ENCODE peak calls at places on chromosomes 6 and 20, in four cellular contexts. One of them, this sample, is unnamed.

GRCh38 chr6:106411034-106411433 is 50.5 kb downstream of the CRYBG1 start:
- DNase-seq in body of pancreas: no peak
- DNase-seq in GM12865: no peak
- DNase-seq in brain microvascular endothelial cell: no peak
- DNase-seq in this sample: no peak

GRCh38 chr20:20446001-20446400 is 78.1 kb downstream of the INSM1 start:
- DNase-seq in brain microvascular endothelial cell: no peak
- DNase-seq in GM12865: no peak
- DNase-seq in body of pancreas: no peak
- DNase-seq in this sample: no peak

GRCh38 chr20:37390891-37391525 is 45.1 kb downstream of the SRC start:
- DNase-seq in brain microvascular endothelial cell: no peak
- DNase-seq in GM12865: no peak
- DNase-seq in body of pancreas: no peak
- DNase-seq in this sample: no peak

GRCh38 chr20:61346996-61347906 is 95.2 kb downstream of the CDH4 start:
- DNase-seq in body of pancreas: no peak
- DNase-seq in brain microvascular endothelial cell: no peak
- DNase-seq in GM12865: no peak
- DNase-seq in this sample: no peak

GRCh38 chr6:112439010-112439409 is 91.9 kb downstream of the RFPL4B start:
- DNase-seq in brain microvascular endothelial cell: no peak
- DNase-seq in GM12865: no peak
- DNase-seq in body of pancreas: no peak
- DNase-seq in this sample: no peak

GRCh38 chr6:138293428-138293827 is 75.1 kb upstream of the PBOV1 start:
- DNase-seq in brain microvascular endothelial cell: no peak
- DNase-seq in GM12865: no peak
- DNase-seq in body of pancreas: no peak
- DNase-seq in this sample: no peak

GRCh38 chr6:26126394-26127221 is 39.4 kb downstream of the HFE start:
- DNase-seq in body of pancreas: peak
- DNase-seq in GM12865: peak
- DNase-seq in brain microvascular endothelial cell: no peak
- DNase-seq in this sample: no peak

GRCh38 chr6:11484441-11484840 is 53.1 kb upstream of the TMEM170B start:
- DNase-seq in brain microvascular endothelial cell: no peak
- DNase-seq in GM12865: no peak
- DNase-seq in body of pancreas: no peak
- DNase-seq in this sample: no peak

GRCh38 chr20:6055161-6055783 is 1.4 kb upstream of the LRRN4 start:
- DNase-seq in brain microvascular endothelial cell: no peak
- DNase-seq in body of pancreas: no peak
- DNase-seq in GM12865: peak
- DNase-seq in this sample: no peak

GRCh38 chr20:33568378-33569289 is 78.7 kb downstream of the CBFA2T2 start:
- DNase-seq in body of pancreas: no peak
- DNase-seq in brain microvascular endothelial cell: no peak
- DNase-seq in GM12865: no peak
- DNase-seq in this sample: no peak

GRCh38 chr6:166058064-166058739 is 109.4 kb downstream of the TBXT start:
- DNase-seq in GM12865: no peak
- DNase-seq in brain microvascular endothelial cell: peak
- DNase-seq in body of pancreas: peak
- DNase-seq in this sample: no peak

GRCh38 chr6:169884158-169884557 is 132.7 kb downstream of the ERMARD start:
- DNase-seq in GM12865: no peak
- DNase-seq in brain microvascular endothelial cell: no peak
- DNase-seq in body of pancreas: no peak
- DNase-seq in this sample: no peak

GRCh38 chr6:105324386-105325000 is 78.4 kb downstream of the PREP start:
- DNase-seq in GM12865: no peak
- DNase-seq in body of pancreas: no peak
- DNase-seq in brain microvascular endothelial cell: no peak
- DNase-seq in this sample: no peak

GRCh38 chr20:52054123-52054522 is 137.5 kb downstream of the ZFP64 start:
- DNase-seq in body of pancreas: no peak
- DNase-seq in GM12865: peak
- DNase-seq in brain microvascular endothelial cell: no peak
- DNase-seq in this sample: no peak

GRCh38 chr20:22924036-22924737 is 110.9 kb upstream of the SSTR4 start:
- DNase-seq in GM12865: no peak
- DNase-seq in brain microvascular endothelial cell: no peak
- DNase-seq in body of pancreas: no peak
- DNase-seq in this sample: no peak

GRCh38 chr20:21661488-21662055 is 43.9 kb upstream of the PAX1 start:
- DNase-seq in body of pancreas: no peak
- DNase-seq in GM12865: no peak
- DNase-seq in brain microvascular endothelial cell: no peak
- DNase-seq in this sample: no peak

GRCh38 chr6:98639236-98639635 is 195.1 kb upstream of the POU3F2 start:
- DNase-seq in body of pancreas: no peak
- DNase-seq in GM12865: no peak
- DNase-seq in brain microvascular endothelial cell: no peak
- DNase-seq in this sample: no peak

GRCh38 chr20:45059022-45059728 is 41.8 kb downstream of the KCNS1 start:
- DNase-seq in body of pancreas: no peak
- DNase-seq in brain microvascular endothelial cell: peak
- DNase-seq in GM12865: no peak
- DNase-seq in this sample: no peak

GRCh38 chr20:373171-373890 is 7.2 kb upstream of the TRIB3 start:
- DNase-seq in body of pancreas: no peak
- DNase-seq in GM12865: no peak
- DNase-seq in brain microvascular endothelial cell: peak
- DNase-seq in this sample: no peak

GRCh38 chr6:2684059-2684749 is 66.5 kb downstream of the MYLK4 start:
- DNase-seq in body of pancreas: no peak
- DNase-seq in brain microvascular endothelial cell: peak
- DNase-seq in GM12865: no peak
- DNase-seq in this sample: no peak

GRCh38 chr6:167826230-167827061 is at the start of gene AFDN:
- DNase-seq in brain microvascular endothelial cell: no peak
- DNase-seq in GM12865: peak
- DNase-seq in body of pancreas: peak
- DNase-seq in this sample: no peak

GRCh38 chr6:52417675-52418111 is 2.4 kb upstream of the EFHC1 start:
- DNase-seq in brain microvascular endothelial cell: peak
- DNase-seq in GM12865: no peak
- DNase-seq in body of pancreas: no peak
- DNase-seq in this sample: no peak

GRCh38 chr20:57048027-57048869 is 218.2 kb downstream of the BMP7 start:
- DNase-seq in GM12865: peak
- DNase-seq in brain microvascular endothelial cell: peak
- DNase-seq in body of pancreas: peak
- DNase-seq in this sample: no peak

GRCh38 chr6:151043944-151044343 is 178.4 kb downstream of the MTHFD1L start:
- DNase-seq in GM12865: no peak
- DNase-seq in brain microvascular endothelial cell: no peak
- DNase-seq in body of pancreas: no peak
- DNase-seq in this sample: no peak

GRCh38 chr6:93644611-93645010 is 225.3 kb upstream of the EPHA7 start:
- DNase-seq in brain microvascular endothelial cell: no peak
- DNase-seq in GM12865: no peak
- DNase-seq in body of pancreas: no peak
- DNase-seq in this sample: no peak

GRCh38 chr6:10633216-10633615 is 61.2 kb downstream of the C6orf52 start:
- DNase-seq in brain microvascular endothelial cell: peak
- DNase-seq in GM12865: peak
- DNase-seq in body of pancreas: no peak
- DNase-seq in this sample: peak

GRCh38 chr6:30748851-30749540 is 4.6 kb upstream of the IER3 start:
- DNase-seq in brain microvascular endothelial cell: no peak
- DNase-seq in GM12865: no peak
- DNase-seq in body of pancreas: no peak
- DNase-seq in this sample: no peak

GRCh38 chr6:10837009-10837691 is 1.2 kb downstream of the MAK start:
- DNase-seq in GM12865: no peak
- DNase-seq in brain microvascular endothelial cell: peak
- DNase-seq in body of pancreas: peak
- DNase-seq in this sample: no peak

GRCh38 chr6:71333050-71333449 is 44.4 kb downstream of the OGFRL1 start:
- DNase-seq in GM12865: no peak
- DNase-seq in brain microvascular endothelial cell: no peak
- DNase-seq in body of pancreas: no peak
- DNase-seq in this sample: no peak

GRCh38 chr6:143061597-143062385 is 1.1 kb downstream of the AIG1 start:
- DNase-seq in body of pancreas: no peak
- DNase-seq in GM12865: no peak
- DNase-seq in brain microvascular endothelial cell: no peak
- DNase-seq in this sample: no peak

GRCh38 chr20:64005394-64005793 is 24.5 kb downstream of the PRPF6 start:
- DNase-seq in body of pancreas: no peak
- DNase-seq in GM12865: no peak
- DNase-seq in brain microvascular endothelial cell: no peak
- DNase-seq in this sample: no peak

GRCh38 chr6:79239538-79240168 is 5.2 kb upstream of the HMGN3 start:
- DNase-seq in body of pancreas: no peak
- DNase-seq in GM12865: peak
- DNase-seq in brain microvascular endothelial cell: no peak
- DNase-seq in this sample: peak

GRCh38 chr6:89079611-89080213 is 839 bp upstream of the PNRC1 start:
- DNase-seq in body of pancreas: peak
- DNase-seq in GM12865: peak
- DNase-seq in brain microvascular endothelial cell: peak
- DNase-seq in this sample: no peak

GRCh38 chr6:36289281-36290018 is 19.6 kb downstream of the PNPLA1 start:
- DNase-seq in brain microvascular endothelial cell: no peak
- DNase-seq in GM12865: no peak
- DNase-seq in body of pancreas: no peak
- DNase-seq in this sample: no peak

GRCh38 chr6:125124250-125124777 is 29.3 kb upstream of the TPD52L1 start:
- DNase-seq in brain microvascular endothelial cell: no peak
- DNase-seq in body of pancreas: no peak
- DNase-seq in GM12865: no peak
- DNase-seq in this sample: no peak

GRCh38 chr6:131042664-131043063 is 20.4 kb downstream of the EPB41L2 start:
- DNase-seq in brain microvascular endothelial cell: no peak
- DNase-seq in body of pancreas: no peak
- DNase-seq in GM12865: no peak
- DNase-seq in this sample: no peak

GRCh38 chr6:76774750-76775396 is 688.4 kb downstream of the HTR1B start:
- DNase-seq in body of pancreas: peak
- DNase-seq in GM12865: no peak
- DNase-seq in brain microvascular endothelial cell: peak
- DNase-seq in this sample: no peak

GRCh38 chr20:39885975-39886649 is 802.9 kb downstream of the MAFB start:
- DNase-seq in body of pancreas: peak
- DNase-seq in brain microvascular endothelial cell: peak
- DNase-seq in GM12865: peak
- DNase-seq in this sample: no peak

GRCh38 chr20:22106308-22106938 is 401.0 kb downstream of the PAX1 start:
- DNase-seq in brain microvascular endothelial cell: peak
- DNase-seq in GM12865: no peak
- DNase-seq in body of pancreas: no peak
- DNase-seq in this sample: no peak

This sample was measured in GM12878.